ENCODE peak calls at places on chromosomes 6 and 20, in six cellular contexts. H, Y, E, R, N and U are unnamed samples.

GRCh38 chr20:7856756-7857155 is 83.5 kb downstream of the HAO1 start:
- DNase-seq in Y (no peak), N (no peak), H (no peak), E (no peak), R (no peak), U (no peak)

GRCh38 chr6:7786206-7786605 is 60.3 kb downstream of the BMP6 start:
- DNase-seq in H (no peak), Y (no peak), E (no peak), R (no peak), N (no peak), U (no peak)

GRCh38 chr20:57867807-57868206 is 158.0 kb upstream of the PMEPA1 start:
- DNase-seq in N (no peak), R (no peak), H (no peak), Y (no peak), E (no peak), U (no peak)

GRCh38 chr20:14434379-14435136 is 97.1 kb upstream of the FLRT3 start:
- DNase-seq in R (no peak), H (no peak), N (no peak), E (no peak), Y (no peak), U (no peak)

GRCh38 chr6:5472583-5472982 is 211.3 kb downstream of the FARS2 start:
- DNase-seq in Y (no peak), R (no peak), H (no peak), N (no peak), E (no peak), U (no peak)

GRCh38 chr6:34132486-34133185 is 13.3 kb downstream of the GRM4 start:
- DNase-seq in N (peak), H (no peak), R (peak), Y (peak), E (no peak), U (peak)

GRCh38 chr20:47818466-47818865 is 33.2 kb upstream of the SULF2 start:
- DNase-seq in N (no peak), Y (no peak), R (no peak), H (no peak), E (no peak), U (no peak)

GRCh38 chr6:123808556-123808955 is 4.9 kb downstream of the NKAIN2 start:
- DNase-seq in H (peak), E (no peak), N (no peak), R (no peak), Y (no peak), U (no peak)

GRCh38 chr6:827431-827830 is 134.5 kb upstream of the EXOC2 start:
- DNase-seq in E (no peak), H (no peak), N (no peak), Y (no peak), R (no peak), U (no peak)